ENCODE peak calls at places on chromosomes 11 and 22, in nine cellular contexts. Z is endothelial cell, R is body of pancreas, F is GM13976, U is endodermal cell, H is cardiac muscle cell, P is osteocyte, L is coronary artery, K is heart left ventricle. V is an unnamed sample.

GRCh38 chr11:106202935-106203620 is 125.6 kb downstream of the AASDHPPT start:
- DNase-seq in Z (no peak), R (no peak), F (no peak), U (no peak), H (peak), P (no peak), L (no peak), K (no peak), V (no peak)

GRCh38 chr11:102451693-102452460 is 688 bp downstream of the TMEM123 start:
- DNase-seq in Z (peak), R (peak), F (peak), U (peak), H (peak), P (no peak), L (no peak), K (peak), V (peak)

GRCh38 chr11:36164522-36165250 is 124.5 kb downstream of the COMMD9 start:
- DNase-seq in Z (no peak), R (no peak), F (no peak), U (no peak), H (no peak), P (no peak), L (no peak), K (no peak), V (no peak)

GRCh38 chr11:107689317-107690202 is 22.3 kb downstream of the SLN start:
- DNase-seq in Z (peak), R (peak), F (peak), U (peak), H (peak), P (no peak), L (no peak), K (peak), V (peak)

GRCh38 chr22:42754658-42755057 is 34.0 kb upstream of the A4GALT start:
- DNase-seq in Z (no peak), R (peak), F (no peak), U (no peak), H (peak), P (no peak), L (no peak), K (no peak), V (no peak)

GRCh38 chr11:78922886-78923625 is 348.4 kb upstream of the NARS2 start:
- DNase-seq in Z (no peak), R (no peak), F (no peak), U (no peak), H (no peak), P (no peak), L (no peak), K (no peak), V (no peak)

GRCh38 chr11:94803491-94803890 is 35.3 kb downstream of the AMOTL1 start:
- DNase-seq in Z (no peak), R (no peak), F (no peak), U (no peak), H (no peak), P (no peak), L (no peak), K (no peak), V (no peak)

GRCh38 chr22:19290400-19291217 is 910 bp downstream of the CLTCL1 start:
- DNase-seq in Z (no peak), R (peak), F (peak), U (peak), H (no peak), P (peak), L (no peak), K (no peak), V (peak)

GRCh38 chr22:49515486-49515885 is 312.2 kb downstream of the BRD1 start:
- DNase-seq in Z (no peak), R (no peak), F (no peak), U (peak), H (no peak), P (no peak), L (no peak), K (no peak), V (no peak)

GRCh38 chr11:35389897-35390462 is 29.4 kb downstream of the SLC1A2 start:
- DNase-seq in Z (no peak), R (no peak), F (peak), U (no peak), H (no peak), P (no peak), L (no peak), K (no peak), V (no peak)

GRCh38 chr11:58061813-58062212 is 31.1 kb downstream of the OR6Q1 start:
- DNase-seq in Z (no peak), R (no peak), F (no peak), U (no peak), H (peak), P (no peak), L (no peak), K (no peak), V (no peak)

GRCh38 chr11:6127881-6128280 is 20.4 kb downstream of the OR56B4 start:
- DNase-seq in Z (no peak), R (no peak), F (no peak), U (no peak), H (peak), P (no peak), L (no peak), K (no peak), V (no peak)

GRCh38 chr11:9089636-9090035 is 1.8 kb downstream of the SCUBE2 start:
- DNase-seq in Z (no peak), R (no peak), F (no peak), U (no peak), H (no peak), P (no peak), L (no peak), K (no peak), V (no peak)

GRCh38 chr11:84719935-84720577 is 907.1 kb downstream of the DLG2 start:
- DNase-seq in Z (peak), R (peak), F (no peak), U (peak), H (no peak), P (no peak), L (no peak), K (peak), V (peak)

GRCh38 chr11:71078482-71078881 is 173.9 kb downstream of the SHANK2 start:
- DNase-seq in Z (no peak), R (no peak), F (no peak), U (no peak), H (peak), P (no peak), L (no peak), K (no peak), V (no peak)

GRCh38 chr11:71079795-71080194 is 172.6 kb downstream of the SHANK2 start:
- DNase-seq in Z (no peak), R (no peak), F (no peak), U (no peak), H (no peak), P (no peak), L (no peak), K (no peak), V (no peak)

GRCh38 chr11:71082454-71082853 is 169.9 kb downstream of the SHANK2 start:
- DNase-seq in Z (no peak), R (no peak), F (no peak), U (no peak), H (no peak), P (no peak), L (no peak), K (no peak), V (no peak)

GRCh38 chr11:71081704-71082230 is 170.6 kb downstream of the SHANK2 start:
- DNase-seq in Z (no peak), R (no peak), F (no peak), U (no peak), H (no peak), P (no peak), L (no peak), K (no peak), V (no peak)

GRCh38 chr11:71080239-71081097 is 171.9 kb downstream of the SHANK2 start:
- DNase-seq in Z (peak), R (peak), F (peak), U (peak), H (peak), P (no peak), L (no peak), K (no peak), V (peak)
- TF ChIP-seq CTCF in Z (peak), R (peak), F (peak), U (peak), H (peak), P (peak), L (no peak), K (peak), V (peak)

DNA sequence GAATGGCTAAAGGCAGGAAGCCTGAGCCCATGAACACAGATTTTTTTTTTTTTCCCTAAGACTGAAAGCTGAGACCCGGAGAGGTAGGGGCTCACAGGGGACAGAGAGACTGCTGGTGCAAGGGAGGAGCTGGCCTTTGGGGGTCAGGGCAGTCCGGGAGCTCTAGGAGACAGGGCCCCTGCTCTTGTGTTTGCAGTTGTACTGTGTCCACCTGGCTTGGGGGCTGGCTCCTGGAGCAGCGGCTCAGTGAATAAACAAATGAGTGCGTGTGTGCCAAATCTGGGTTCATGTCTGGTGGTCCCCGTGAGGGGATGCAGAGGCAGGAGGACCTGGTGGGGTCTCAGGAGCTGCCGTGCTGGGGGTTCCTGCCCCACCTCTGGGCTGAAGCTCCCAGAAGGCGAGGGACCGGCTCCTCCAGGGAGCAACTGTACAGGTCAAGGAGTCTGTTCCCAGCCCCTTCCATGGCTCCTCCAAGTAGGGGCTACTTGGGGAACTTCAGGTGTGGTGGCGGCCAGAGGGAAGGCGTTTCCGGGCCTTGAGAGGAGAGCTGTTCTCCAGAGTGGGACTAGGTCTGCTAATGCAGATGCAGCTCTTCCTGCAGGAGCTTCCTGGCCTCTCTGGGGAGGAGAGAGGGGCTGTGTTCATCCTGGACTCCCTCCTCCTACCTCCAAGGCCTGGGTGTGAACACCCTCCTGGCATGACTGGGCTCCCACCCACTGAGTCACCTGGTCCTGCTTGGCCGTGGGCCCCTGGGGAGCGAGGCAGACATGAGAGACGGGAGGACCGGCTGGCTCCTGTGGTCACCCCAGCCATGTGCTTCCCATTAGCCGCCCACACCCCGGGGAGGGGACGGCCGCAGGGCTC is 57.6 kb downstream of the FBXO7 start:
- DNase-seq in Z (peak), R (peak), F (no peak), U (peak), H (peak), P (peak), L (peak), K (peak), V (peak)
- TF ChIP-seq CTCF in Z (no peak), R (no peak), F (no peak), U (no peak), H (no peak), P (no peak), L (no peak), K (no peak), V (no peak)

GRCh38 chr11:68968306-68969255 is 12.2 kb downstream of the MRGPRD start:
- DNase-seq in Z (no peak), R (no peak), F (no peak), U (no peak), H (no peak), P (peak), L (peak), K (no peak), V (no peak)
- TF ChIP-seq CTCF in Z (no peak), R (no peak), F (no peak), U (peak), H (peak), P (no peak), L (no peak), K (no peak), V (no peak)

GRCh38 chr22:45502215-45503070 is at the start of gene FBLN1:
- DNase-seq in Z (peak), R (no peak), F (peak), U (peak), H (peak), P (no peak), L (no peak), K (peak), V (peak)
- TF ChIP-seq CTCF in Z (no peak), R (no peak), F (no peak), U (peak), H (peak), P (peak), L (no peak), K (peak), V (peak)